ENCODE peak calls at places on chromosome 4, in four cellular contexts. Y is GM20000; W is naive thymus-derived CD8-positive, alpha-beta T cell; Z is AG08396. I is an unnamed sample.

GRCh38 chr4:185562531-185562930 is 27.2 kb upstream of the PDLIM3 start:
- DNase-seq in Y (no peak), W (no peak), Z (no peak), I (no peak)

GRCh38 chr4:931194-931959 is 739 bp downstream of the GAK start:
- DNase-seq in Y (peak; percentile 41), W (peak; percentile 25), Z (peak; percentile 85), I (peak; percentile 36)

GRCh38 chr4:85399270-85399669 is 75.7 kb upstream of the ARHGAP24 start:
- DNase-seq in Y (no peak), W (no peak), Z (no peak), I (no peak)

GRCh38 chr4:146742416-146742815 is 103.7 kb downstream of the POU4F2 start:
- DNase-seq in Y (no peak), W (no peak), Z (no peak), I (peak; percentile 1)

GRCh38 chr4:115851918-115852766 is 738.7 kb upstream of the NDST4 start:
- DNase-seq in Y (peak; percentile 51), W (no peak), Z (peak; percentile 3), I (peak; percentile 54)

GRCh38 chr4:65924843-65925242 is 254.6 kb upstream of the EPHA5 start:
- DNase-seq in Y (no peak), W (no peak), Z (no peak), I (no peak)

GRCh38 chr4:151690164-151690856 is 70.5 kb downstream of the GATB start:
- DNase-seq in Y (no peak), W (no peak), Z (peak; percentile 45), I (no peak)

GRCh38 chr4:6071959-6072720 is 53.9 kb upstream of the C4orf50 start:
- DNase-seq in Y (no peak), W (no peak), Z (no peak), I (peak; percentile 69)

GRCh38 chr4:42150653-42151567 is 1.5 kb downstream of the BEND4 start:
- DNase-seq in Y (peak; percentile 71), W (no peak), Z (no peak), I (peak; percentile 11)

GRCh38 chr4:15343000-15343399 is 84.8 kb upstream of the C1QTNF7 start:
- DNase-seq in Y (no peak), W (no peak), Z (no peak), I (no peak)

GRCh38 chr4:94819779-94820178 is 62.0 kb downstream of the BMPR1B start:
- DNase-seq in Y (no peak), W (no peak), Z (no peak), I (no peak)

GRCh38 chr4:96347582-96347981 is 507.7 kb downstream of the PDHA2 start:
- DNase-seq in Y (no peak), W (no peak), Z (no peak), I (no peak)

GRCh38 chr4:81523672-81524436 is 52.1 kb upstream of the RASGEF1B start:
- DNase-seq in Y (no peak), W (no peak), Z (no peak), I (peak; percentile 28)

GRCh38 chr4:4383085-4383484 is 3.8 kb upstream of the NSG1 start:
- DNase-seq in Y (no peak), W (no peak), Z (no peak), I (no peak)

GRCh38 chr4:7120341-7120740 is 52.5 kb upstream of the GRPEL1 start:
- DNase-seq in Y (no peak), W (no peak), Z (peak; percentile 54), I (no peak)

GRCh38 chr4:105569014-105569850 is 16.8 kb downstream of the ARHGEF38 start:
- DNase-seq in Y (no peak), W (no peak), Z (no peak), I (peak; percentile 6)

GRCh38 chr4:123667496-123667895 is 270.9 kb downstream of the SPRY1 start:
- DNase-seq in Y (no peak), W (no peak), Z (no peak), I (no peak)

GRCh38 chr4:170827562-170828260 is 738.0 kb upstream of the AADAT start:
- DNase-seq in Y (no peak), W (no peak), Z (no peak), I (no peak)

GRCh38 chr4:137394000-137394399 is 138.3 kb downstream of the PCDH18 start:
- DNase-seq in Y (no peak), W (no peak), Z (no peak), I (peak; percentile 8)